ENCODE peak calls at places on chromosomes 7 and 10, in seven cellular contexts. C is neuronal stem cell, X is GM23248, D is IMR-90, F is astrocyte, Q is endothelial cell of umbilical vein, A is PC-3. N is an unnamed sample.

GRCh38 chr10:113524539-113525490 is 28.0 kb upstream of the HABP2 start:
- DNase-seq in Q (no peak), A (peak), C (no peak), F (peak), X (peak), D (no peak), N (no peak)

GRCh38 chr7:74193054-74193453 is 16.8 kb upstream of the LAT2 start:
- DNase-seq in F (no peak), X (no peak), A (no peak), Q (no peak), C (no peak), D (no peak), N (no peak)

GRCh38 chr7:55063633-55064032 is 44.8 kb downstream of the EGFR start:
- DNase-seq in A (peak), F (peak), C (no peak), D (peak), Q (no peak), X (peak), N (no peak)

GRCh38 chr7:17131060-17131345 is 167.4 kb upstream of the AHR start:
- DNase-seq in F (peak), D (peak), X (no peak), Q (no peak), A (no peak), C (no peak), N (no peak)

GRCh38 chr7:142481548-142481947 is 223.7 kb upstream of the PRSS58 start:
- DNase-seq in F (no peak), D (peak), C (no peak), X (peak), Q (no peak), A (peak), N (no peak)

GRCh38 chr7:140661124-140661523 is 11.6 kb upstream of the ADCK2 start:
- DNase-seq in X (no peak), D (peak), C (no peak), A (no peak), F (no peak), Q (no peak), N (no peak)

GRCh38 chr10:2948127-2948854 is 119.1 kb upstream of the PFKP start:
- DNase-seq in D (no peak), C (no peak), F (no peak), Q (no peak), X (no peak), A (no peak), N (peak)

GRCh38 chr7:118264836-118265235 is 40.3 kb downstream of the ANKRD7 start:
- DNase-seq in Q (no peak), D (no peak), A (no peak), X (peak), F (no peak), C (no peak), N (no peak)

GRCh38 chr10:33803248-33803647 is 468.8 kb upstream of the NRP1 start:
- DNase-seq in A (peak), F (peak), Q (peak), X (peak), D (peak), C (no peak), N (no peak)

GRCh38 chr10:96082153-96082552 is 38.8 kb downstream of the CCNJ start:
- DNase-seq in Q (no peak), D (no peak), X (no peak), F (no peak), C (no peak), A (no peak), N (no peak)

GRCh38 chr7:30974605-30975256 is 11.0 kb downstream of the GHRHR start:
- DNase-seq in F (peak), X (peak), A (peak), D (peak), Q (peak), C (peak), N (peak)

GRCh38 chr10:73907841-73908517 is 3.0 kb upstream of the PLAU start:
- DNase-seq in F (peak), X (peak), Q (no peak), C (no peak), A (peak), D (peak), N (no peak)

GRCh38 chr7:66902844-66903180 is 18.2 kb upstream of the TMEM248 start:
- DNase-seq in X (no peak), A (no peak), D (no peak), F (no peak), Q (no peak), C (no peak), N (no peak)

GRCh38 chr7:95527033-95527775 is 41.5 kb downstream of the ASB4 start:
- DNase-seq in D (peak), X (peak), A (peak), F (peak), C (peak), Q (peak), N (peak)

GRCh38 chr7:78924581-78924980 is 528.9 kb downstream of the MAGI2 start:
- DNase-seq in X (peak), Q (no peak), F (peak), C (peak), D (peak), A (peak), N (peak)

GRCh38 chr10:1050145-1050544 is 1.2 kb upstream of the IDI1 start:
- DNase-seq in Q (peak), A (peak), D (peak), X (peak), F (no peak), C (no peak), N (peak)

GRCh38 chr7:58087536-58088190 is 637.7 kb downstream of the ZNF716 start:
- DNase-seq in C (no peak), Q (no peak), D (no peak), F (no peak), A (no peak), X (no peak), N (no peak)

GRCh38 chr7:97024209-97025129 is at the start of gene DLX5:
- DNase-seq in Q (no peak), F (peak), C (peak), D (peak), X (peak), A (peak), N (no peak)

GRCh38 chr7:132225216-132226030 is 350.8 kb downstream of the PLXNA4 start:
- DNase-seq in A (peak), Q (no peak), X (no peak), F (no peak), D (no peak), C (no peak), N (no peak)

GRCh38 chr10:128125944-128126764 is at the start of gene MKI67:
- DNase-seq in X (peak), D (peak), F (peak), A (peak), C (peak), Q (peak), N (peak)

GRCh38 chr7:94656925-94657731 is 1.2 kb upstream of the SGCE start:
- DNase-seq in C (peak), A (peak), Q (peak), F (peak), X (peak), D (peak), N (peak)

GRCh38 chr7:151025924-151026671 is 1.8 kb upstream of the ATG9B start:
- DNase-seq in Q (no peak), A (peak), F (peak), D (peak), C (no peak), X (peak), N (no peak)

GRCh38 chr10:94314913-94315545 is 47.7 kb downstream of the NOC3L start:
- DNase-seq in D (peak), F (no peak), C (no peak), Q (no peak), A (no peak), X (peak), N (no peak)

GRCh38 chr7:67489881-67490280 is 493.2 kb downstream of the TYW1 start:
- DNase-seq in Q (no peak), F (no peak), X (peak), D (no peak), C (no peak), A (no peak), N (no peak)

GRCh38 chr7:23332881-23333612 is 33.9 kb downstream of the MALSU1 start:
- DNase-seq in A (peak), F (peak), Q (peak), C (no peak), D (peak), X (peak), N (no peak)

GRCh38 chr7:155791214-155791737 is 21.0 kb downstream of the SHH start:
- DNase-seq in A (no peak), C (no peak), X (no peak), D (no peak), Q (no peak), F (no peak), N (no peak)

GRCh38 chr10:51950996-51951392 is 251.6 kb upstream of the CSTF2T start:
- DNase-seq in C (no peak), D (no peak), F (no peak), X (no peak), A (no peak), Q (no peak), N (no peak)

GRCh38 chr10:17651891-17652290 is 7.9 kb downstream of the STAM start:
- DNase-seq in Q (no peak), X (peak), F (peak), C (no peak), D (no peak), A (no peak), N (no peak)

GRCh38 chr7:151769189-151769821 is 107.6 kb downstream of the PRKAG2 start:
- DNase-seq in X (no peak), A (no peak), F (no peak), C (no peak), D (no peak), Q (no peak), N (no peak)

GRCh38 chr10:6089334-6090219 is 743 bp downstream of the RBM17 start:
- DNase-seq in C (peak), D (no peak), X (peak), Q (peak), A (peak), F (peak), N (peak)

GRCh38 chr7:31995134-31995533 is 75.1 kb downstream of the PDE1C start:
- DNase-seq in A (peak), F (no peak), C (no peak), Q (no peak), X (no peak), D (no peak), N (no peak)

GRCh38 chr10:5547934-5548660 is 23.3 kb downstream of the CALML3 start:
- DNase-seq in C (no peak), Q (peak), F (no peak), A (peak), D (no peak), X (no peak), N (no peak)

GRCh38 chr10:81792729-81793128 is 82.3 kb upstream of the NRG3 start:
- DNase-seq in A (no peak), D (no peak), F (no peak), Q (no peak), C (no peak), X (no peak), N (no peak)

GRCh38 chr7:5689716-5690115 is 91.7 kb downstream of the RNF216 start:
- DNase-seq in D (no peak), F (no peak), C (no peak), X (peak), A (no peak), Q (no peak), N (no peak)

GRCh38 chr10:59887006-59887405 is 19.4 kb downstream of the CCDC6 start:
- DNase-seq in F (no peak), C (no peak), Q (no peak), D (peak), X (no peak), A (no peak), N (no peak)

GRCh38 chr7:26196305-26196704 is 4.2 kb downstream of the HNRNPA2B1 start:
- DNase-seq in Q (no peak), F (no peak), C (no peak), X (no peak), A (no peak), D (no peak), N (peak)
- H3K9ac ChIP-seq in Q (peak), F (peak), C (no peak), X (peak), A (no peak), D (no peak), N (no peak)

GRCh38 chr7:69631131-69631530 is 32.9 kb downstream of the AUTS2 start:
- DNase-seq in D (no peak), C (no peak), Q (no peak), X (no peak), A (no peak), F (no peak), N (no peak)
- H3K4me2 ChIP-seq in D (no peak), C (no peak), Q (no peak), X (no peak), A (no peak), F (peak), N (no peak)

DNA sequence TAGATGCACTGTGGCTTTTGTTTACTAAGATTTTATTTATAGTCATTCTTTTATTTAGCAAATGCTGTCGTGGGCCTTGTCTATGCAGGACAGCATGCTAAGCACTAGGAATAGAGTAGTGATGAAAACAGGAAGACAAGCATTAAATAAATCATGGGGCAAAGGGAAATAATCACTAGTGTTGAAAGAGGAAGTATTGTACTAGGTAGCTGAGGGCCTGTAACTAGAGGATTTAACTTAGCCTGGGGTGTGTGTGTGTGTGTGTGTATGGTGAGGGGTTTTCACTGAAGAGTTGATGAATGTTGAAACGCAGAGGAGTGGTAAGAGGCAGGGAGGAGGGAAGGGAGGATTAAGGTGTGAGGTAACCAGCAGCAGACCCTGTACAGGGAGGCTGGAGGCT is 446.4 kb downstream of the SDK1 start:
- DNase-seq in F (no peak), A (no peak), X (no peak), C (no peak), D (no peak), Q (peak), N (no peak)
- H3K9ac ChIP-seq in F (no peak), A (no peak), X (no peak), C (no peak), D (no peak), Q (no peak), N (no peak)

DNA sequence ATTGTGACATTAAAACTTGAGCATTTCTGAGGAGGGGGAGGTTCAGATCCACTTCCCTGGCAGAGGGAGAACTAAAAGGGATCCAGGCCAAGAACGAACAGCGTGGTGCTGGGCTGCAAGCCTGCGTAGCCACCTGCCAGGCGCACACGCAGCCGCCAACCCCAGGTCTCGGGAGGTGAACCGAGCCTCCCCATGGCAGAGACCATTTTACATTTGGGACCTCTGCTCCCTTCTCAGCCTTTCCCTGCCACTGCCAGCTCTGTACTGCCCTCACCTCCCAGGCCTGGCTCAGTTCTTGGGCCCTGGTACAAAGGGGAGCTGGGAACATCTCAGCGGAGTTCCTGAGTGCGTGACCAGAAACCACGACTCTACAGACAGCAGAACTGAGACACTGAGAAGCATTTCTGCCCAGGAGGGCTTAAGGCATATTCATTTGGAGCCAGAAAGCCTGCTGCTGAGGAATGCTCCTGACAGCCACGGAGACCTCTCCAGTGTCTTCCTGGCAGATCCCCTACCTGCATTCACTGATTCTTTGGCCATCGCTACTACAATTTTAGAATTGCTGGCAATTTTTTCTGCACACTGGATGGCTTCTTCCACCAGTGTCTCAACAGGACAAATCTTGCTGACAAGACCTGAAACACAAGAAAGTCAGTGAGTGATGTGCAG is 7.6 kb downstream of the ECHS1 start:
- DNase-seq in C (no peak), Q (no peak), X (no peak), A (no peak), F (no peak), D (no peak), N (no peak)
- H3K4me2 ChIP-seq in C (no peak), Q (no peak), X (no peak), A (no peak), F (no peak), D (no peak), N (no peak)

GRCh38 chr10:120981601-120982381 is 130.6 kb downstream of the WDR11 start:
- DNase-seq in D (no peak), F (no peak), Q (no peak), X (no peak), A (no peak), C (no peak), N (no peak)

GRCh38 chr10:120977892-120978291 is 126.7 kb downstream of the WDR11 start:
- DNase-seq in C (no peak), X (no peak), F (no peak), A (no peak), Q (no peak), D (no peak), N (no peak)

GRCh38 chr10:120979435-120980315 is 128.5 kb downstream of the WDR11 start:
- DNase-seq in A (no peak), C (peak), Q (peak), D (no peak), X (peak), F (no peak), N (no peak)

GRCh38 chr10:120980316-120980975 is 129.3 kb downstream of the WDR11 start:
- DNase-seq in A (no peak), X (no peak), D (no peak), Q (no peak), C (no peak), F (no peak), N (no peak)

DNA sequence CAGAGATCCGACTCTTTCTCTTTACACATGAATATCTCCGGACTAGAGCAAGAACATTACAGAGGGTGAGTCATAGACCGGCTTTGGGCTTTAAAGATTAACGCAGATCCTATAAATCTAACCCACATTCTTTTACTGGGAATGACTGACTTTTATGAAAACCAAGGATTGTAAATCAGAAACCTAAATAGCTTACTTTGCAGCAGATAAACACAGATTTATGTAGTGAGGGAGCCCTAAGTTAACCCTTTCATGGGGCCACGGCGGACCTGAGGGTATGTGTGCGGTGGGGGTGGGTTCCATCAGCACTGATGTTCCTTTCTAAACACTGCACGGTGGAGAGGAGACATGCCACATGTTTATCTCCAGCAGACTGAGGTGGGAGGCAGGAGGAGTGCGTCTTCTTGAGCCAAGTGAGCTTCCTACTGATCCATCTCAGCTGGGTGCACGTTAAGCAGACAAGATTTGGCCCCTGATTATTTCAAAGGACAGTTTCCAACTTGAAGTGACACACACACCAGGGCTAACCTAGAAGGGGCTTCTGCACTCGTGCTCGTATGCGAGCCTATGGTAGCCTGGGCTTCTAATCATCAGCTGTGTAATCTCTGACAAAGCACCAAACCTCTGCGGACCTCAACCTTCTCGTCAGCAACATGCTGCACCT is 127.6 kb downstream of the WDR11 start:
- DNase-seq in Q (no peak), D (peak), F (no peak), C (no peak), X (no peak), A (peak), N (no peak)
- H3K9ac ChIP-seq in Q (no peak), D (no peak), F (no peak), C (no peak), X (no peak), A (no peak), N (no peak)

GRCh38 chr10:45374451-45375052 is 536 bp downstream of the ALOX5 start:
- DNase-seq in C (no peak), A (peak), F (no peak), Q (no peak), X (peak), D (no peak), N (peak)

GRCh38 chr10:45375101-45375500 is 1.1 kb downstream of the ALOX5 start:
- DNase-seq in A (no peak), Q (no peak), X (no peak), C (no peak), F (no peak), D (no peak), N (peak)

GRCh38 chr10:45372251-45372951 is 1.6 kb upstream of the ALOX5 start:
- DNase-seq in A (no peak), D (no peak), X (no peak), F (no peak), Q (no peak), C (no peak), N (peak)

GRCh38 chr10:45373003-45373782 is 823 bp upstream of the ALOX5 start:
- DNase-seq in A (no peak), C (no peak), Q (no peak), X (no peak), D (no peak), F (no peak), N (peak)

GRCh38 chr10:45373783-45374450 is at the start of gene ALOX5:
- DNase-seq in D (no peak), X (peak), Q (no peak), A (peak), C (peak), F (no peak), N (peak)
- H3K4me2 ChIP-seq in D (peak), X (no peak), Q (peak), A (peak), C (peak), F (peak), N (peak)

GRCh38 chr10:124705021-124705740 is 39.0 kb downstream of the FAM53B start:
- DNase-seq in X (no peak), F (no peak), Q (no peak), A (no peak), D (no peak), C (no peak), N (no peak)
- H3K9ac ChIP-seq in X (no peak), F (no peak), Q (no peak), A (no peak), D (no peak), C (peak), N (no peak)

GRCh38 chr10:21506351-21506750 is 19.1 kb downstream of the SKIDA1 start:
- DNase-seq in A (no peak), X (no peak), D (no peak), C (no peak), Q (no peak), F (no peak), N (no peak)
- H3K4me2 ChIP-seq in A (no peak), X (no peak), D (no peak), C (no peak), Q (no peak), F (no peak), N (no peak)